ENCODE peak calls at places on chromosomes 3 and 15, in six cellular contexts. W is Peyer's patch, V is transverse colon, U is left lung, P is left ventricle myocardium inferior, X is kidney. Q is an unnamed sample.

GRCh38 chr15:74010929-74011540 is 16.5 kb downstream of the PML start:
- DNase-seq in P (no peak), U (no peak), W (no peak), V (no peak), X (no peak), Q (no peak)

GRCh38 chr15:90174140-90174891 is 26.8 kb upstream of the SEMA4B start:
- DNase-seq in P (peak; percentile 92), W (peak; percentile 68), U (peak; percentile 72), V (peak; percentile 80), X (peak; percentile 97), Q (peak; percentile 94)

GRCh38 chr15:68318931-68319909 is 41.7 kb downstream of the FEM1B start:
- DNase-seq in V (no peak), P (no peak), U (peak; percentile 18), X (peak; percentile 37), W (no peak), Q (peak; percentile 44)

GRCh38 chr3:111534701-111535100 is 7.3 kb upstream of the CD96 start:
- DNase-seq in P (no peak), V (no peak), W (no peak), U (no peak), X (no peak), Q (no peak)

GRCh38 chr15:61155741-61156700 is 73.1 kb downstream of the RORA start:
- DNase-seq in U (no peak), P (peak; percentile 60), V (peak; percentile 18), X (no peak), W (peak; percentile 49), Q (no peak)

GRCh38 chr3:129592362-129593150 is 13.9 kb downstream of the PLXND1 start:
- DNase-seq in P (peak; percentile 85), V (peak; percentile 57), U (peak; percentile 83), W (peak; percentile 76), X (peak; percentile 97), Q (no peak)

GRCh38 chr15:89822951-89823701 is 8.5 kb upstream of the ANPEP start:
- DNase-seq in U (peak; percentile 70), X (no peak), V (no peak), P (no peak), W (no peak), Q (no peak)

GRCh38 chr3:134646086-134646485 is 4.7 kb downstream of the KY start:
- DNase-seq in W (no peak), X (no peak), U (no peak), V (no peak), P (no peak), Q (no peak)

GRCh38 chr3:156802827-156803606 is 23.1 kb upstream of the LEKR1 start:
- DNase-seq in X (no peak), V (no peak), W (no peak), P (no peak), U (no peak), Q (no peak)

GRCh38 chr3:123949606-123950005 is 11.4 kb downstream of the CCDC14 start:
- DNase-seq in P (no peak), X (no peak), U (no peak), V (no peak), W (no peak), Q (no peak)

GRCh38 chr3:123819949-123820348 is 64.2 kb downstream of the MYLK start:
- DNase-seq in P (no peak), W (no peak), V (no peak), X (no peak), U (no peak), Q (no peak)

GRCh38 chr3:44444437-44444836 is 33.0 kb downstream of the ZNF445 start:
- DNase-seq in W (no peak), V (no peak), U (no peak), X (no peak), P (no peak), Q (no peak)

GRCh38 chr15:66472176-66472999 is 25.2 kb downstream of the SNAPC5 start:
- DNase-seq in U (no peak), W (no peak), P (no peak), X (no peak), V (peak; percentile 11), Q (no peak)

GRCh38 chr3:185988816-185989175 is 51.0 kb upstream of the TRA2B start:
- DNase-seq in U (no peak), V (no peak), P (no peak), W (no peak), X (no peak), Q (no peak)

GRCh38 chr3:32712506-32713055 is 27.6 kb downstream of the CNOT10 start:
- DNase-seq in V (no peak), U (no peak), X (no peak), P (no peak), W (no peak), Q (no peak)

GRCh38 chr3:169260296-169260695 is 403.2 kb downstream of the MECOM start:
- DNase-seq in X (no peak), W (no peak), P (no peak), V (no peak), U (no peak), Q (no peak)

GRCh38 chr3:195549001-195549400 is 5.9 kb upstream of the PPP1R2 start:
- DNase-seq in X (no peak), W (no peak), U (no peak), P (no peak), V (no peak), Q (no peak)

GRCh38 chr3:152202976-152203626 is 65.6 kb upstream of the MBNL1 start:
- DNase-seq in P (no peak), V (peak; percentile 39), W (peak; percentile 71), X (no peak), U (no peak), Q (no peak)

GRCh38 chr3:3628676-3629328 is 170.4 kb upstream of the LRRN1 start:
- DNase-seq in U (no peak), W (no peak), V (no peak), X (no peak), P (no peak), Q (no peak)

GRCh38 chr15:38853608-38854007 is 289.0 kb upstream of the RASGRP1 start:
- DNase-seq in X (no peak), V (no peak), P (no peak), W (no peak), U (no peak), Q (no peak)

GRCh38 chr15:60773893-60774292 is 295.0 kb upstream of the ICE2 start:
- DNase-seq in V (no peak), P (no peak), U (no peak), W (no peak), X (no peak), Q (no peak)

GRCh38 chr3:25789596-25790556 is at the start of gene OXSM:
- DNase-seq in X (peak; percentile 95), U (peak; percentile 92), W (peak; percentile 96), P (peak; percentile 92), V (peak; percentile 95), Q (peak; percentile 71)

GRCh38 chr15:90271459-90272166 is 6.1 kb downstream of the NGRN start:
- DNase-seq in X (no peak), V (no peak), U (no peak), W (no peak), P (no peak), Q (no peak)

GRCh38 chr3:188219147-188219546 is 65.2 kb downstream of the LPP start:
- DNase-seq in W (no peak), P (no peak), X (no peak), V (no peak), U (no peak), Q (no peak)

GRCh38 chr3:105532251-105532650 is 165.5 kb downstream of the ALCAM start:
- DNase-seq in U (no peak), X (peak; percentile 32), W (no peak), V (no peak), P (no peak), Q (no peak)

GRCh38 chr3:100427694-100428093 is 26.4 kb downstream of the LNP1 start:
- DNase-seq in W (no peak), X (no peak), V (no peak), P (no peak), U (no peak), Q (no peak)

DNA sequence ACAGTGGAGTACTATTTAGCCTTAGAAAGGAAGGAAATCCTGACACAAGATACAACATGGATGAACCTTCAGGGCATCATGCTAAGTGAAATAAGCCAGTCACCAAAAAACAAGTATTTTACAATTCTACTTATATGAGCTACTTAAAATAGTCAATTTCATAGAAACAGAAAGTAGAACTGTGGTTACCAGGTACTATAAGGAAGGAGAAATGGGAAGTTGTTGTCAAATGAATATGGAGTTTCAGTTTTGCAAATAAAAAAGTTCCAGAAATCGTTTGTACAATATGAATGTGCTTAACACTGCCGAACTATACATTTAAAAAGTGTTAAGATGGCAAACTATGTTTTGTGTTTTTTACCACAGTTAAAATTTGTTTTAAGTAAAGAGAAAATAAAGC is 26.8 kb downstream of the TRANK1 start:
- DNase-seq in U (no peak), P (no peak), V (no peak), W (no peak), X (no peak), Q (no peak)
- H3K4me3 ChIP-seq in U (no peak overlapping the region), P (no peak overlapping the region), V (no peak overlapping the region), W (no peak overlapping the region), X (no peak overlapping the region), Q (no peak overlapping the region)

DNA sequence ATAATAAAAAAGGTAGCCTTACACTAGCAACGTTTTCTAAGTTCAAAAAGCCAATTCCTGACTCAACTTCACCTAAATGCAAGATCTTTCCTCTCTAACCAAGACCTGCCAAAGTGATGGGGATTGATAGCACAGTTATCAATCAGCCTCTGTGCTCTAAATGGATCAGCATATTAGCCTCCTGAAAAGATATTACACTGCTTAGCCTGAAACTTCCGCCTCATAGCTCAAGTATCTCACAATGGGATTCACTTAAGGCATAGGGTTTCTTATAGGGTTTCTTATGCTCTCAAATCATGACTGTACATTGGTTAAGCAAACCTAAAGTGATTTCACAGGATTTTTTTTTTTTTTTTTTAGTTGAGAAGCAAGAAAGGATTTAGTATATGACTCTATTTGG is 439 bp upstream of the SLC9A9 start:
- DNase-seq in X (no peak), W (no peak), V (no peak), P (no peak), U (no peak), Q (no peak)
- H3K27ac ChIP-seq in X (no peak overlapping the region), W (peak overlapping the region; percentile 71), V (peak overlapping the region; percentile 73), P (peak overlapping the region; percentile 67), U (peak overlapping the region; percentile 57), Q (no peak overlapping the region)

GRCh38 chr3:47412842-47413520 is 32.2 kb downstream of the PTPN23 start:
- DNase-seq in V (no peak), P (no peak), U (no peak), W (peak; percentile 46), X (no peak), Q (no peak)
- TF ChIP-seq CTCF in V (no peak), P (no peak), U (no peak), W (no peak), X (no peak), Q (no peak)

DNA sequence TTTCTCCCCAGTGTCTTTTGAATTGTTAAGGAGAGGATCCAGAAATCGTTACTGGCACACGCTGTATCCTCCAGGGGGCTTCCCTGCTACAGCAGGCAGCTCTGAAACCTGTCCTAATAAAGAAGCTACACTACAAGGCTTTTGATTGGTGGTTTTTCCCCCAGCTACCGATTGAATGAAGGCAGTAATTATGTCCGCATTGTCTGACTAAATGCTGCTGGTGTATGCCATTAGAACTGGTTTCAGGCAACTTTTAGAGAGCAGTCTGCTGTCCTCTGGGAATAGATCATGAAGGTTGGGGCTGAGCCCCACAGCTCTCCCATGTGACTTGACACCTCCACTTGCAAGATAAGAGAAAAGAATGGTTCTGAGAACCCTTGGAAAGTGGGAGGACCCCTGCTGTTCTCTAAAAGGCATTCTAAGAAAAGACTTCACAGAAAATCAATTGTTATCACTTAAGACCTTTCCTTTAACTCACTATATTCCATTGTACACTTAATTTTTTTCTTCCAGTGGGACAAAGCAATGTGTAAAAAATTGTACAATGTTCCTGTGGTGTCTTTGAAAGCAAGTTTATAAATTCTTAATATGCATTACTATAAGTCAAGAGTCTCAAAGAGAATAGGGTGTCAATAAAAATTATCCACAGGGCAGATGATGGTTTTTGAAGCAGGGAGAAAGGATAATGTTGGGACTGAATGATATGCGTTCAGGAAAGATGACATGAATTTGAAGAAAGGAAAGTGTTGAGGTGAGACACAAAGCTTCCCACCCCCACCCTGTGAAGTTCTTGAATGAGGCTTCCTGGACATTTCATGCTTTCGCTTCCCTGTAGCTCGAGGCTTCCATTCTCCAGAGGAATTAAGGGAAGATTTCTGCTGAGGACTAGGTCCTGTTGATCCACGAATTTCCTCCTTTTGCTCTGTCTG is 53.0 kb upstream of the DAZL start:
- DNase-seq in X (no peak), U (no peak), W (no peak), V (no peak), P (no peak), Q (no peak)
- H3K4me3 ChIP-seq in X (no peak overlapping the region), U (no peak overlapping the region), W (no peak overlapping the region), V (no peak overlapping the region), P (no peak overlapping the region), Q (no peak overlapping the region)

Q was measured in breast epithelium.